ENCODE peak calls at places on chromosome 5, in six cellular contexts. Q is adrenal gland; O is CD4-positive, CD25-positive, alpha-beta regulatory T cell; V is pancreas; S is GM23338; J is suprapubic skin. B is an unnamed sample.

GRCh38 chr5:168163966-168164365 is 127.5 kb upstream of the WWC1 start:
- DNase-seq in Q (no peak), O (no peak), V (peak), S (no peak), J (no peak), B (no peak)

GRCh38 chr5:178487911-178488310 is 102.3 kb downstream of the COL23A1 start:
- DNase-seq in Q (no peak), O (no peak), V (no peak), S (no peak), J (peak), B (no peak)

GRCh38 chr5:158155811-158156495 is 297.0 kb upstream of the CLINT1 start:
- DNase-seq in Q (no peak), O (no peak), V (no peak), S (no peak), J (no peak), B (no peak)

GRCh38 chr5:169656125-169656990 is 19.3 kb downstream of the DOCK2 start:
- DNase-seq in Q (no peak), O (peak), V (no peak), S (no peak), J (no peak), B (no peak)

GRCh38 chr5:4230905-4231561 is 635.4 kb downstream of the IRX1 start:
- DNase-seq in Q (no peak), O (no peak), V (no peak), S (peak), J (no peak), B (no peak)

GRCh38 chr5:175517824-175518450 is 39.6 kb downstream of the SFXN1 start:
- DNase-seq in Q (no peak), O (peak), V (no peak), S (no peak), J (no peak), B (no peak)

GRCh38 chr5:3331819-3332218 is 263.8 kb upstream of the IRX1 start:
- DNase-seq in Q (no peak), O (no peak), V (no peak), S (no peak), J (no peak), B (no peak)

GRCh38 chr5:96718635-96719077 is 56.5 kb downstream of the CAST start:
- DNase-seq in Q (peak), O (no peak), V (peak), S (peak), J (peak), B (no peak)

GRCh38 chr5:78527054-78527884 is 121.3 kb downstream of the LHFPL2 start:
- DNase-seq in Q (peak), O (no peak), V (peak), S (peak), J (peak), B (no peak)

GRCh38 chr5:58629190-58630159 is 46.6 kb downstream of the RAB3C start:
- DNase-seq in Q (peak), O (no peak), V (no peak), S (peak), J (no peak), B (no peak)

GRCh38 chr5:174734571-174735497 is 10.5 kb downstream of the MSX2 start:
- DNase-seq in Q (no peak), O (no peak), V (no peak), S (peak), J (no peak), B (no peak)

GRCh38 chr5:74338101-74338388 is 302.5 kb downstream of the ENC1 start:
- DNase-seq in Q (no peak), O (no peak), V (no peak), S (no peak), J (no peak), B (no peak)

GRCh38 chr5:169367861-169368260 is 66.9 kb upstream of the SLIT3 start:
- DNase-seq in Q (no peak), O (no peak), V (no peak), S (no peak), J (no peak), B (no peak)

GRCh38 chr5:113480243-113480642 is 8.0 kb downstream of the MCC start:
- DNase-seq in Q (no peak), O (no peak), V (no peak), S (no peak), J (no peak), B (no peak)

GRCh38 chr5:74433255-74434123 is 207.0 kb downstream of the ENC1 start:
- DNase-seq in Q (peak), O (no peak), V (no peak), S (peak), J (no peak), B (no peak)

GRCh38 chr5:53095931-53096525 is 13.5 kb downstream of the MOCS2 start:
- DNase-seq in Q (peak), O (peak), V (no peak), S (peak), J (peak), B (no peak)

GRCh38 chr5:42767491-42768105 is 11.0 kb downstream of the CCDC152 start:
- DNase-seq in Q (no peak), O (peak), V (no peak), S (peak), J (no peak), B (no peak)

GRCh38 chr5:139725073-139725830 is 70.4 kb upstream of the PSD2 start:
- DNase-seq in Q (peak), O (no peak), V (no peak), S (no peak), J (no peak), B (no peak)

GRCh38 chr5:53037141-53037859 is 48.1 kb downstream of the ITGA2 start:
- DNase-seq in Q (no peak), O (no peak), V (no peak), S (no peak), J (no peak), B (no peak)

GRCh38 chr5:107040907-107041306 is 629.8 kb downstream of the EFNA5 start:
- DNase-seq in Q (no peak), O (no peak), V (no peak), S (no peak), J (no peak), B (no peak)

GRCh38 chr5:138648841-138649240 is 73.6 kb upstream of the HSPA9 start:
- DNase-seq in Q (peak), O (no peak), V (no peak), S (no peak), J (no peak), B (no peak)

GRCh38 chr5:87831499-87831898 is 418.8 kb upstream of the CCNH start:
- DNase-seq in Q (no peak), O (no peak), V (no peak), S (no peak), J (no peak), B (no peak)

GRCh38 chr5:34511481-34511880 is 144.6 kb upstream of the RAI14 start:
- DNase-seq in Q (no peak), O (no peak), V (no peak), S (no peak), J (no peak), B (no peak)

GRCh38 chr5:41095324-41096101 is 24.4 kb upstream of the MROH2B start:
- DNase-seq in Q (no peak), O (no peak), V (no peak), S (no peak), J (no peak), B (no peak)

GRCh38 chr5:181246276-181247050 is 2.8 kb upstream of the RACK1 start:
- DNase-seq in Q (peak), O (peak), V (peak), S (peak), J (peak), B (peak)

GRCh38 chr5:64923151-64923685 is 154.5 kb downstream of the CWC27 start:
- DNase-seq in Q (no peak), O (no peak), V (no peak), S (peak), J (no peak), B (no peak)

GRCh38 chr5:1795931-1796330 is 3.7 kb downstream of the MRPL36 start:
- DNase-seq in Q (no peak), O (no peak), V (no peak), S (no peak), J (peak), B (no peak)

GRCh38 chr5:177132504-177133118 is 962 bp upstream of the NSD1 start:
- DNase-seq in Q (no peak), O (peak), V (peak), S (peak), J (peak), B (peak)

GRCh38 chr5:118486647-118487046 is 501.7 kb downstream of the DTWD2 start:
- DNase-seq in Q (no peak), O (no peak), V (no peak), S (peak), J (no peak), B (no peak)

GRCh38 chr5:152270117-152270516 is 135.0 kb downstream of the NMUR2 start:
- DNase-seq in Q (no peak), O (no peak), V (no peak), S (no peak), J (no peak), B (no peak)

GRCh38 chr5:67998709-67999251 is 216.8 kb upstream of the PIK3R1 start:
- DNase-seq in Q (peak), O (no peak), V (no peak), S (no peak), J (peak), B (no peak)

GRCh38 chr5:122751293-122751753 is 23.6 kb upstream of the SNX2 start:
- DNase-seq in Q (no peak), O (no peak), V (no peak), S (peak), J (no peak), B (no peak)

GRCh38 chr5:176810084-176810597 is at the start of gene UNC5A:
- DNase-seq in Q (no peak), O (peak), V (no peak), S (peak), J (no peak), B (peak)

GRCh38 chr5:169641253-169641652 is 4.2 kb downstream of the DOCK2 start:
- DNase-seq in Q (no peak), O (no peak), V (no peak), S (peak), J (no peak), B (no peak)

GRCh38 chr5:2093859-2094615 is 211.3 kb upstream of the IRX4 start:
- DNase-seq in Q (no peak), O (no peak), V (no peak), S (no peak), J (peak), B (peak)

GRCh38 chr5:120155873-120156272 is 308.2 kb upstream of the PRR16 start:
- DNase-seq in Q (no peak), O (no peak), V (no peak), S (no peak), J (no peak), B (no peak)

GRCh38 chr5:180618487-180618829 is 27.2 kb upstream of the SCGB3A1 start:
- DNase-seq in Q (no peak), O (no peak), V (no peak), S (no peak), J (no peak), B (no peak)

GRCh38 chr5:103785569-103785968 is 223.0 kb upstream of the NUDT12 start:
- DNase-seq in Q (no peak), O (no peak), V (no peak), S (no peak), J (no peak), B (no peak)

GRCh38 chr5:122585111-122585415 is 189.8 kb upstream of the SNX2 start:
- DNase-seq in Q (no peak), O (no peak), V (no peak), S (no peak), J (no peak), B (no peak)

GRCh38 chr5:135391123-135391868 is 7.7 kb downstream of the MACROH2A1 start:
- DNase-seq in Q (no peak), O (no peak), V (no peak), S (no peak), J (no peak), B (no peak)
- H3K27ac ChIP-seq in Q (no peak), O (no peak), V (no peak), S (no peak), J (peak), B (peak)

GRCh38 chr5:14173419-14174234 is 30.5 kb downstream of the TRIO start:
- DNase-seq in Q (no peak), O (no peak), V (no peak), S (no peak), J (no peak), B (no peak)
- H3K4me3 ChIP-seq in Q (no peak), O (no peak), V (no peak), S (peak), J (no peak), B (no peak)

DNA sequence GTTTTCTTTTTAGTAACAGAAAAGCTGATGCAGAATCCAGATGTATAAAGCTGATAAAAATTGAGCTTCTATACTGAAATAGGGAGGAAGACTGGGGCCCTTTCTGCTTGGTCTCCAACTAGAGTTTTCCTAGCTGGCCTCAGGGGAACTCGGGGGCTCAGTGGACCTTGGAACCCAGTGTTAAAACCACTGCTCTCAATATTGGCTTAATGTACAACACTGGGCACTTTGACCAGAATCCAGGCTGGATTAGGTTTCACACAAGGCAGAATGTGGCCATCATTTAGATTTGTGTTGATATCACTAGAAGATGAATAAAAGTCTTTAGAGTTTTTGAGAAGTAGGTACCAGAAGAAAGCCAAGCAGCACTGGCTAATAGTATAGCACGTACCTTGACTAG is 114.7 kb downstream of the GDNF start:
- DNase-seq in Q (no peak), O (no peak), V (no peak), S (no peak), J (no peak), B (no peak)
- H3K27ac ChIP-seq in Q (no peak), O (no peak), V (no peak), S (no peak), J (no peak), B (no peak)

GRCh38 chr5:124735169-124735858 is 11.1 kb downstream of the ZNF608 start:
- DNase-seq in Q (no peak), O (no peak), V (peak), S (peak), J (no peak), B (peak)

GRCh38 chr5:124734574-124735168 is 11.8 kb downstream of the ZNF608 start:
- DNase-seq in Q (no peak), O (no peak), V (no peak), S (no peak), J (no peak), B (no peak)

GRCh38 chr5:124737651-124738050 is 8.8 kb downstream of the ZNF608 start:
- DNase-seq in Q (no peak), O (no peak), V (no peak), S (peak), J (no peak), B (no peak)

GRCh38 chr5:124736814-124737186 is 9.6 kb downstream of the ZNF608 start:
- DNase-seq in Q (no peak), O (no peak), V (no peak), S (no peak), J (no peak), B (no peak)

DNA sequence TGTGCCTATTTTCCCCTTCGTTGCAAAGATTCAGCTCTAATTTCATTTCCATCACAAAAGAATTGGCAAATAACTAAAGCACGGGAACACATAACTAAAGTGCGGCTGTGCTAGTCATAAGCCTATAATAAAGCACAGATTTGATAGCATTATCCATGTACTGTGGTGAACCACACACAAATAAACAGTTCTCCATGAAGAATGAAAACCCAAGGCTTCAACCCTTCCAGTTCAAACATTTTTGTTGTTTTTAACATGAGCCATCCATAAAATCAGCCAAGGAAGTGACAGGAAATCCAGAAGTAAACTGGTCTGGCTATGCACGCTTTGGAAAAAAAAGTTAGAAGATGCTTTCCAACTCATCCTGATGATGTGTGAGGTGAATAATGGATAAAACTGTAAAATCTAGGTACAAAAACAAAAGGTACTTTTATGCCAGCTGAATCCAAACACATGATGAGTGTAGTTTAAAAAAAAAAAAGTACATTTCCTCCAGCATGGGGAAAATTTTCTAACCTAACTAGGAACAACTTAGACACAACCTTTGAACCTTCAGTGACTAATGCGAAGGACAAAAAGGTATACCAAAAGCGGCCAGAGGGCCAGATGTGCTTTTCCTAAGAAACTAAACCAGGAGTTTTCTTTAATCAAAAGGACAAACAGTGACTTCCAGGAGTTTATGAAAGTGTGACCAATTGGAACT is 10.2 kb downstream of the ZNF608 start:
- DNase-seq in Q (no peak), O (no peak), V (no peak), S (no peak), J (no peak), B (no peak)
- H3K4me3 ChIP-seq in Q (no peak), O (no peak), V (no peak), S (peak), J (peak), B (no peak)

GRCh38 chr5:149679876-149680809 is 50.0 kb upstream of the PPARGC1B start:
- DNase-seq in Q (no peak), O (no peak), V (no peak), S (no peak), J (no peak), B (peak)

GRCh38 chr5:149680810-149681221 is 49.3 kb upstream of the PPARGC1B start:
- DNase-seq in Q (peak), O (no peak), V (no peak), S (no peak), J (no peak), B (peak)

GRCh38 chr5:149681252-149681651 is 48.9 kb upstream of the PPARGC1B start:
- DNase-seq in Q (no peak), O (no peak), V (no peak), S (no peak), J (no peak), B (no peak)

GRCh38 chr5:149682532-149683076 is 47.5 kb upstream of the PPARGC1B start:
- DNase-seq in Q (no peak), O (no peak), V (no peak), S (no peak), J (no peak), B (no peak)

DNA sequence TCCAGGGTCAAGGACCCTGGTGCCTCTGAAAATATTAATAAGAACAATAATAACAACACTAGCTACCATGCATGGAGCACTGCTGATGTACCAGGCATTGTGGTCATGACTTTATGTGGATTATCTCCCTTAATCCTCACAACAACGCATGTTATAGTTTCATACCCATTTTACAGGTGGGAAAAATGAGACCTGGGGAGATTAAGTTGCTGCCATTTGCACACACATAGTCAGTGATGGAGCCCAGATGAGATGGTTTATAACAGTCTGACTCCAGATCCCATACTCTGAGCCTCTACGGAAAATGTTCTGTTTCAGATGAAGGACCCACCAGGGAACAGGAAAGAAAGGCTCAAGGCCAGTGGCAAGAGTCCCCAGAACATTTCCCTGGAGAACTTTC is 48.2 kb upstream of the PPARGC1B start:
- DNase-seq in Q (no peak), O (no peak), V (no peak), S (no peak), J (no peak), B (no peak)
- H3K27ac ChIP-seq in Q (no peak), O (no peak), V (no peak), S (no peak), J (no peak), B (no peak)

GRCh38 chr5:151215546-151215880 is 8.4 kb downstream of the CCDC69 start:
- DNase-seq in Q (no peak), O (no peak), V (no peak), S (no peak), J (no peak), B (no peak)
- H3K4me3 ChIP-seq in Q (no peak), O (peak), V (no peak), S (no peak), J (no peak), B (no peak)

GRCh38 chr5:143209881-143210395 is 193.5 kb downstream of the NR3C1 start:
- DNase-seq in Q (no peak), O (no peak), V (no peak), S (no peak), J (no peak), B (no peak)

GRCh38 chr5:143208365-143208641 is 195.2 kb downstream of the NR3C1 start:
- DNase-seq in Q (no peak), O (no peak), V (no peak), S (no peak), J (no peak), B (no peak)

GRCh38 chr5:143207563-143208364 is 195.7 kb downstream of the NR3C1 start:
- DNase-seq in Q (peak), O (no peak), V (no peak), S (no peak), J (no peak), B (no peak)

GRCh38 chr5:143207058-143207457 is 196.4 kb downstream of the NR3C1 start:
- DNase-seq in Q (no peak), O (no peak), V (no peak), S (no peak), J (no peak), B (no peak)

GRCh38 chr5:143208781-143209510 is 194.5 kb downstream of the NR3C1 start:
- DNase-seq in Q (no peak), O (no peak), V (no peak), S (peak), J (no peak), B (no peak)
- H3K27ac ChIP-seq in Q (no peak), O (no peak), V (no peak), S (no peak), J (no peak), B (no peak)

GRCh38 chr5:50574121-50574520 is 92.3 kb upstream of the PARP8 start:
- DNase-seq in Q (no peak), O (no peak), V (no peak), S (no peak), J (no peak), B (no peak)
- H3K4me3 ChIP-seq in Q (no peak), O (peak), V (no peak), S (no peak), J (no peak), B (no peak)

B was measured in upper lobe of left lung.